ENCODE peak calls at places on chromosomes 16 and 17, in ten cellular contexts. O is body of pancreas, S is psoas muscle, E is dorsolateral prefrontal cortex, Z is transverse colon, V is RWPE1, F is fibroblast of lung, I is MM.1S, G is tibial nerve, R is neural progenitor cell. Y is an unnamed sample.

GRCh38 chr17:76204277-76204676 is 36.0 kb downstream of the RNF157 start:
- DNase-seq in R (no peak), S (no peak), G (no peak), F (peak), O (no peak), E (no peak), Z (no peak), I (no peak), V (peak), Y (no peak)

GRCh38 chr16:71894921-71895678 is at the start of gene IST1:
- DNase-seq in I (peak), E (peak), S (peak), F (peak), G (peak), R (peak), O (peak), V (peak), Z (peak), Y (peak)

GRCh38 chr16:85820604-85821372 is 21.3 kb downstream of the COX4I1 start:
- DNase-seq in S (no peak), E (no peak), V (peak), F (no peak), I (no peak), Z (no peak), O (no peak), G (no peak), R (no peak), Y (no peak)

GRCh38 chr17:79065105-79065670 is 9.4 kb upstream of the ENGASE start:
- DNase-seq in F (peak), V (no peak), S (no peak), I (no peak), R (peak), G (no peak), O (peak), E (peak), Z (peak), Y (no peak)

GRCh38 chr17:76270127-76270592 is 5.0 kb downstream of the UBALD2 start:
- DNase-seq in G (no peak), V (no peak), Z (no peak), E (no peak), O (no peak), F (no peak), S (peak), R (no peak), I (no peak), Y (no peak)

GRCh38 chr16:87635541-87636049 is 33.3 kb downstream of the JPH3 start:
- DNase-seq in F (peak), E (peak), V (peak), G (no peak), Z (peak), I (peak), S (peak), R (peak), O (peak), Y (peak)

GRCh38 chr17:8391711-8392110 is 5.9 kb downstream of the RNF222 start:
- DNase-seq in O (no peak), I (no peak), G (no peak), F (no peak), V (peak), R (no peak), E (no peak), S (no peak), Z (no peak), Y (peak)

GRCh38 chr16:66512589-66513404 is 37.1 kb downstream of the TK2 start:
- DNase-seq in R (no peak), O (peak), V (no peak), S (no peak), I (no peak), Z (no peak), G (no peak), F (peak), E (no peak), Y (no peak)

GRCh38 chr16:1790611-1791255 is 2.8 kb downstream of the IGFALS start:
- DNase-seq in R (no peak), O (no peak), V (no peak), G (no peak), F (no peak), E (peak), Z (no peak), S (no peak), I (no peak), Y (peak)

GRCh38 chr16:77833906-77834599 is 45.7 kb downstream of the VAT1L start:
- DNase-seq in G (no peak), I (no peak), E (no peak), V (peak), O (no peak), S (no peak), F (peak), R (peak), Z (no peak), Y (no peak)

GRCh38 chr17:40548982-40549680 is 16.1 kb downstream of the CCR7 start:
- DNase-seq in G (peak), Z (peak), S (peak), V (no peak), R (no peak), F (peak), I (no peak), E (peak), O (peak), Y (no peak)

GRCh38 chr17:13688716-13689115 is 87.0 kb upstream of the HS3ST3A1 start:
- DNase-seq in F (no peak), R (no peak), I (no peak), Z (no peak), V (no peak), G (no peak), S (no peak), O (no peak), E (no peak), Y (no peak)

GRCh38 chr17:4733073-4733531 is 1.9 kb downstream of the MED11 start:
- DNase-seq in E (no peak), V (no peak), S (no peak), G (no peak), Z (no peak), O (peak), R (no peak), I (peak), F (no peak), Y (no peak)

GRCh38 chr17:17710355-17710727 is 29.1 kb downstream of the RAI1 start:
- DNase-seq in I (no peak), O (no peak), R (no peak), F (no peak), V (no peak), S (no peak), G (no peak), E (no peak), Z (no peak), Y (no peak)

GRCh38 chr16:56708821-56709685 is 20.9 kb upstream of the NUP93 start:
- DNase-seq in E (no peak), F (no peak), O (no peak), G (no peak), Z (no peak), R (no peak), S (no peak), I (no peak), V (no peak), Y (no peak)

GRCh38 chr17:36689089-36689667 is 87.8 kb downstream of the MRM1 start:
- DNase-seq in Z (peak), G (no peak), S (no peak), O (peak), V (no peak), R (no peak), F (no peak), I (no peak), E (peak), Y (no peak)

GRCh38 chr16:1812732-1813163 is 13.9 kb downstream of the HAGH start:
- DNase-seq in F (peak), I (no peak), R (peak), V (peak), Z (peak), G (no peak), O (peak), E (peak), S (no peak), Y (peak)

GRCh38 chr17:72576289-72576759 is 455.5 kb downstream of the SOX9 start:
- DNase-seq in E (no peak), F (no peak), V (no peak), Z (no peak), G (no peak), S (no peak), I (no peak), R (peak), O (no peak), Y (no peak)

GRCh38 chr17:47956818-47957590 is 679 bp downstream of the PRR15L start:
- DNase-seq in R (no peak), O (peak), E (no peak), S (no peak), G (no peak), F (no peak), I (no peak), V (no peak), Z (peak), Y (no peak)

GRCh38 chr17:61490540-61490975 is 38.3 kb downstream of the TBX4 start:
- DNase-seq in V (peak), R (no peak), I (no peak), S (no peak), O (no peak), F (peak), G (no peak), E (no peak), Z (no peak), Y (no peak)

DNA sequence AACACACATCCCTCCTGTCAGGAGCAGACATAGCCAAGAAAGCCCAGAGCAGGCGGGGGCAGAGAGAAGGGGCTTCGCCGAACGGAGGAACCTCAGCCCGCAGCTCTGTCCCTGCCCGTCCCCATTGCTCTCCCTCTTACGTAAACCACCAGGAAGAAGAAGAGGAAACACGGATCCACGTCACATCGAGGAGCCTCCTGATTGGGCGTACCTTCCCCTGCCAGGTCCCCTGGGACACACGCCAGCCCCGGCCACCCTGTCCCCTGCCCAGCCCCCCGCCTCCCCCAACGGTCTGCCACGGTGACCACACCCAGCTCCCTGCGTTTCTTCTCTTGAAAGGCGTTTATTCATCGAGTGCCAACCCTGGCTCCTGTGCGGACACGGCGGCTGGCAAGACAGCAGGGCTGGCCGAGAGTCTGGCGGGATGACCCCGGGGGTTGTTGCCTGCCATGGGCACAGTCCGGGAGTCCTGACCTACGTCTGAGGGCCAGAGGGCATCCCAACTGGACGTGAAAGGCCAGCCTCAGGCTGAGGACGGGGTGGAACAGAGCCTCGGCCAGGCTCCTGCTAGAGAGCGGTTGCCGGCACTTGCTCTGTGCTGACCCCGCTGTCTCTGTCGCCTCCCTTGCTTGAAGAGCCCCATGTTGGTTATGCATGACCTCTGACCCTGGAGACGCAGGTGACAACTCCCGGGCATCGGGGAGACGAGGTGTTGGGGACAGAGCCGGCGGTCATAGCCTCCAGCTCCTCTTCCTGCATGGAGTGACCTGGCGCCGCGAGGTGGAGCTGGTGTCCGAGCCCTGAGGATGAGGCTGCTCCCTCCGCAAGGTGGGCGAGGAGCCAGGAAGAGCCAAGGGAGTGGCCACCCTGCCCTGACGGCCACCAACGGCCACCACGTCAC is 40.6 kb upstream of the ACSF3 start:
- DNase-seq in V (peak), S (no peak), O (peak), E (peak), R (no peak), I (no peak), Z (peak), G (no peak), F (peak), Y (no peak)
- H3K27ac ChIP-seq in V (peak), S (no peak), O (no peak), E (peak), R (no peak), I (no peak), Z (peak), G (no peak), F (no peak), Y (no peak)

DNA sequence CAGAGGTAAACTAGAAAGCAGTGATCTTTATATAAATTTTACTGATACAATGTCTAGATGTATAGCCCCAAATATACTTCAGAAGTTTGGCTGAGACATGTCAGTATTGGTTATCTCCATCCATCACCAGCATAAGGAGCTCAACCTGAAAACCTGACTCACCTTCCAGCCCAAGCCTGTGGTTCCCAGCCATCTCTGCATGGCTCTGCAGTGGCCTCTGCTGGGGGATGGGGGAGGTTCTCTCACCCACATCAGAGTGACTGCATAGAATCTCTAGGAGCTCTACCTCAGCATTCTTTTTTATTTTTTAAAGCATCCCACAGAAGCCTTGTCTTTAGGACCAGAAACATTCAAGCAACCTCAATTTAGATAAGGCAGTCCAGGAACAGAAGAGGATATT is 27.3 kb downstream of the USP7 start:
- DNase-seq in V (peak), R (peak), S (no peak), F (peak), I (peak), E (peak), Z (peak), O (peak), G (no peak), Y (no peak)
- TF ChIP-seq CTCF in V (peak), R (peak), S (peak), F (peak), I (peak), E (peak), Z (peak), O (peak), G (no peak), Y (peak)

GRCh38 chr16:10941127-10941933 is 938 bp downstream of the DEXI start:
- DNase-seq in S (peak), V (peak), E (no peak), G (no peak), O (no peak), F (no peak), Z (peak), I (no peak), R (peak), Y (no peak)
- H3K27ac ChIP-seq in S (peak), V (peak), E (peak), G (peak), O (peak), F (peak), Z (peak), I (peak), R (no peak), Y (peak)

DNA sequence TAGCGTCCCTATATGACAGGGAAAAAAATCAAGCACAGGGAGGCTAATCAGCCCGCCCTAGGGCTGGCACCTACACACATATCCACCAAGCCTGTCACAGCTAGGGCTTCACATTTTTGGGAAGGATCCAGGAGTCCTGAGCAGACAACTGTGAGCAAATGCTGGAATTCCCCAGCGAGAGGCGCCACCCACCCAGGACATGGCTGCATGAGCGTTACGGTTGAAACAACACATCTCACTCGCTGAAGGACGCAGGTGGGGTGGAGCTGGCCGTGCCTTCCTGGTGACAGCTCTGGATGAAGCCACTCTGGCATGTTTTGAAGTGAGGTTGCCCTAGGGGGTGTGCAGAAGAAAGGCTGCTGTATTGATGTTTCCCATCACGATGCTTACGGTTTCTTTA is 315.1 kb upstream of the EEF2KMT start:
- DNase-seq in E (no peak), Z (no peak), V (no peak), F (peak), S (no peak), I (no peak), O (no peak), G (no peak), R (peak), Y (no peak)
- TF ChIP-seq CTCF in E (no peak), Z (no peak), V (no peak), F (no peak), S (no peak), I (no peak), O (no peak), G (no peak), R (peak), Y (no peak)

GRCh38 chr17:35666070-35666469 is 65.4 kb upstream of the RASL10B start:
- DNase-seq in Z (no peak), E (no peak), F (no peak), G (no peak), R (no peak), V (no peak), O (no peak), S (no peak), I (no peak), Y (no peak)

GRCh38 chr17:35665662-35666061 is 65.8 kb upstream of the RASL10B start:
- DNase-seq in S (no peak), V (no peak), E (no peak), R (no peak), I (no peak), F (no peak), G (no peak), Z (no peak), O (no peak), Y (no peak)

GRCh38 chr17:35660902-35661301 is 70.5 kb upstream of the RASL10B start:
- DNase-seq in G (no peak), S (no peak), Z (no peak), F (no peak), V (no peak), O (no peak), I (no peak), R (no peak), E (no peak), Y (no peak)

GRCh38 chr17:35666967-35667552 is 64.4 kb upstream of the RASL10B start:
- DNase-seq in G (no peak), I (no peak), S (no peak), E (no peak), R (no peak), Z (no peak), V (no peak), F (peak), O (no peak), Y (no peak)

GRCh38 chr17:35664685-35665084 is 66.8 kb upstream of the RASL10B start:
- DNase-seq in Z (no peak), R (no peak), V (no peak), E (no peak), O (no peak), G (no peak), I (no peak), S (no peak), F (no peak), Y (no peak)
- H3K27ac ChIP-seq in Z (no peak), R (no peak), V (no peak), E (no peak), O (no peak), G (no peak), I (no peak), S (no peak), F (no peak), Y (no peak)